ENCODE peak calls at places on chromosomes 6 and 20, in seven cellular contexts. D is SK-N-SH, Y is OCI-LY7, B is PC-9, Z is IMR-90, X is fibroblast of lung, J is Karpas-422. H is an unnamed sample.
A peak's percentile ranks its signal among the peaks of the same experiment; 100 is the strongest.

GRCh38 chr6:132247381-132248159 is 153.7 kb downstream of the MOXD1 start:
- DNase-seq in Z (peak; percentile 78), D (no peak), B (peak; percentile 27), J (no peak), Y (no peak), X (peak; percentile 37), H (no peak)

GRCh38 chr6:14865609-14866100 is 380.2 kb upstream of the JARID2 start:
- DNase-seq in Z (peak; percentile 49), X (peak; percentile 50), J (no peak), Y (peak; percentile 66), B (no peak), D (no peak), H (no peak)

GRCh38 chr20:63402860-63403220 is 41.7 kb upstream of the CHRNA4 start:
- DNase-seq in Y (no peak), B (no peak), J (no peak), X (no peak), Z (no peak), D (peak; percentile 75), H (no peak)

GRCh38 chr6:23414204-23414501 is 711.9 kb upstream of the NRSN1 start:
- DNase-seq in Y (no peak), B (no peak), D (peak; percentile 26), X (peak; percentile 70), Z (peak; percentile 92), J (no peak), H (peak; percentile 17)

GRCh38 chr6:109411034-109411433 is 28.8 kb upstream of the CD164 start:
- DNase-seq in X (no peak), Z (no peak), Y (no peak), J (no peak), D (no peak), B (no peak), H (no peak)

GRCh38 chr20:52224920-52225319 is 33.3 kb upstream of the ZFP64 start:
- DNase-seq in J (no peak), X (no peak), D (no peak), B (no peak), Z (no peak), Y (no peak), H (no peak)

GRCh38 chr6:123648020-123648580 is 11.3 kb upstream of the TRDN start:
- DNase-seq in X (no peak), D (no peak), J (no peak), B (no peak), Z (no peak), Y (no peak), H (no peak)

GRCh38 chr20:63553933-63554290 is at the start of gene FNDC11:
- DNase-seq in Y (peak; percentile 44), X (no peak), Z (no peak), D (peak; percentile 88), B (no peak), J (peak; percentile 73), H (peak; percentile 81)

GRCh38 chr6:41502607-41503434 is 43.4 kb upstream of the FOXP4 start:
- DNase-seq in Y (no peak), X (no peak), J (no peak), Z (no peak), B (no peak), D (no peak), H (peak; percentile 87)

GRCh38 chr6:37283786-37284185 is 25.8 kb upstream of the TMEM217 start:
- DNase-seq in Y (no peak), B (no peak), J (no peak), D (no peak), X (no peak), Z (no peak), H (no peak)

GRCh38 chr6:98924647-98925046 is 23.1 kb downstream of the FBXL4 start:
- DNase-seq in Z (no peak), B (no peak), X (no peak), D (no peak), Y (no peak), J (no peak), H (no peak)

GRCh38 chr6:137589067-137589848 is 95.1 kb upstream of the OLIG3 start:
- DNase-seq in X (peak; percentile 36), D (peak; percentile 29), Y (peak; percentile 81), B (peak; percentile 92), Z (peak; percentile 50), J (peak; percentile 95), H (peak; percentile 95)

GRCh38 chr6:125952764-125953501 is 3.6 kb upstream of the HINT3 start:
- DNase-seq in J (peak; percentile 76), Z (peak; percentile 53), D (peak; percentile 32), X (no peak), B (peak; percentile 35), Y (peak; percentile 18), H (peak; percentile 54)

GRCh38 chr6:124234806-124235205 is 431.1 kb downstream of the NKAIN2 start:
- DNase-seq in X (no peak), Y (no peak), J (no peak), B (no peak), Z (no peak), D (no peak), H (no peak)

GRCh38 chr20:59010321-59010994 is 3.4 kb upstream of the CTSZ start:
- DNase-seq in Y (peak; percentile 34), X (no peak), D (no peak), B (peak; percentile 83), Z (no peak), J (no peak), H (no peak)

GRCh38 chr6:136614994-136615393 is 64.8 kb upstream of the MAP7 start:
- DNase-seq in Y (no peak), Z (no peak), D (peak; percentile 37), J (no peak), B (no peak), X (no peak), H (no peak)

GRCh38 chr20:35602851-35603495 is 12.7 kb upstream of the SPAG4 start:
- DNase-seq in D (no peak), Z (no peak), J (no peak), Y (no peak), X (no peak), B (no peak), H (no peak)

GRCh38 chr6:107622269-107622668 is 132.4 kb downstream of the SOBP start:
- DNase-seq in B (no peak), J (no peak), Y (no peak), D (no peak), X (no peak), Z (no peak), H (no peak)

GRCh38 chr6:5260111-5260620 is 584 bp downstream of the LYRM4 start:
- DNase-seq in Y (peak; percentile 80), X (peak; percentile 48), Z (peak; percentile 39), J (peak; percentile 92), B (peak; percentile 66), D (no peak), H (peak; percentile 89)

GRCh38 chr6:41209547-41209951 is 8.6 kb upstream of the TREML2 start:
- DNase-seq in B (no peak), Z (no peak), D (no peak), Y (no peak), J (no peak), X (no peak), H (no peak)

GRCh38 chr20:4937422-4938319 is 63.6 kb downstream of the SLC23A2 start:
- DNase-seq in Y (no peak), B (no peak), Z (peak; percentile 59), X (peak; percentile 60), J (no peak), D (no peak), H (peak; percentile 16)

DNA sequence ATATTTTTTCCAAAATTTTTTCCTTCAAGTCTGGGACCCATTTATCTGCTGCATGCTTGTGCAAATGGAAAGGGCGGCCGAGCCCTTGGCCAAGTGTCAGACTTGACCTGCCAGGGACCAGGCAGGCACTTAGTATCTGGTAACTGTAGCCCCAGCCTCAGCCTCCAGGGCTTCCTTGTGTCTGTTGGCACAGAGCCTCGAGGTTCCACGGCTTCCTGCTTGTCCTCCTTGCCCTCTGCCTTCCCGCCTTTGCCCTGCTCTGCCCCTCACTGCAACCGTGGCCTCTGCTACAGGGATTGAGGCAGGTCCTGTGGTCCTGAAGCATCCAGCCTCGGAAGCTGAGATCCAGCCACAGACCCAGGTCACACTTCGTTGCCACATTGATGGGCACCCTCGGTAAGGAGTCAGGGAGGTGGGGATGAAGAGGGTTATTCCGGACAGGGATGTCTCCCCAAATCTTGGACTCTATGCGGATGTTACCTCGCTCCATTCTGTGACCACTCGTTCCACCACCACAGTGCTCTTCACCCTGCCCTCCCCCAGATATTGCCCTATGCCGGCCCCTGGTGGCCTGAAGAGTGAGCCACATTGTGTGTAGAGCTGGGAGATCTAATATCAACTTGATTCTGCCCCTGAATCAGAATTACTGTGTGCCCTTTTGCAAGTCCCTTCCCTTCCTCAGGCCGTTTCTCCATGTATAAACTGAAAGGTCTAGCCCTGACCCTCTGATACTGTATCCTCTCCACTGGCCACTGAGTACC is 41.5 kb upstream of the SRF start:
- DNase-seq in X (peak; percentile 55), B (no peak), Y (peak; percentile 41), Z (peak; percentile 35), J (peak; percentile 88), D (peak; percentile 84), H (peak; percentile 79)
- H4K20me1 ChIP-seq in X (no peaks in the 10 kb centered on the region), B (no peaks in the 10 kb centered on the region), Y (no peaks in the 10 kb centered on the region), Z (peaks cover 49% of the 10 kb centered on the region), J (no peaks in the 10 kb centered on the region), D (no peaks in the 10 kb centered on the region), H (no peaks in the 10 kb centered on the region)

GRCh38 chr6:83846291-83846690 is 6.9 kb upstream of the RIPPLY2 start:
- DNase-seq in J (no peak), Z (no peak), Y (no peak), X (no peak), D (no peak), B (no peak), H (no peak)
- H4K20me1 ChIP-seq in J (no peaks in the 10 kb centered on the region), Z (no peaks in the 10 kb centered on the region), Y (no peaks in the 10 kb centered on the region), X (no peaks in the 10 kb centered on the region), D (no peaks in the 10 kb centered on the region), B (no peaks in the 10 kb centered on the region), H (no peaks in the 10 kb centered on the region)

DNA sequence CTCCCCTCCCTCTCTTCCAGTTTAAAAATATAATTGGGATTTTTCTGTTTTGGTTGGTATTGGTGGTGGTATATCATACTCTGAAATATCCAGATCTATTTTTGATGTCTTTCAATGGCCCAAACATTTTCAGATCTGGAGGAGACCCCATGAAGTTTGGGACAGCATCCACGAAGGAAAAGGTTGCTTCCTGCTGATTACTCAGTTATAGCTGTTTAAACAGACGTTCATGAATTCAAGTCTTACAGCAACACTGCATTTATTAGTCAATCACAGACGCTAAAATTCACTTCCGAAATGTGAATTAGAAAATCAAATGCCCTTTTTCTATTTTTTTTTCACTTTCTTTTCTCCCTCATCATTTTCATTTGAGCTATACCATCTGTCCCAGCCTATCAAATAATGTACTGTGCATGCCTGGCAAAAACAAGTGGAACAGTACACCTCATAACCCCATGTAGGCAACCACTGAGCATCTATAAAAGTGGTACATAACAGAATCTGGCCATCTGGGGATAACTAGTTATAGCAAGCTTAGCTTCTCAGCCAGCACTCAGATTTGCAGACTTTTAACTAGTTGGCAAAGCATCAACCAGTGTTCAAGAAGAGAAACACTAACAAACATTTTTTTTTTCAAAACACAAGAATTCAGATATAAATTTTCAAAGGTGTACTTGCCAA is 124.5 kb downstream of the HIVEP2 start:
- DNase-seq in X (peak; percentile 29), Z (no peak), D (no peak), B (no peak), J (no peak), Y (no peak), H (no peak)
- H4K20me1 ChIP-seq in X (no peaks in the 10 kb centered on the region), Z (no peaks in the 10 kb centered on the region), D (no peaks in the 10 kb centered on the region), B (no peaks in the 10 kb centered on the region), J (no peaks in the 10 kb centered on the region), Y (no peaks in the 10 kb centered on the region), H (peaks cover 2% of the 10 kb centered on the region)

GRCh38 chr6:21331221-21331620 is 262.3 kb upstream of the SOX4 start:
- DNase-seq in Y (no peak), X (peak; percentile 8), B (no peak), D (no peak), Z (no peak), J (no peak), H (no peak)
- H4K20me1 ChIP-seq in Y (no peaks in the 10 kb centered on the region), X (no peaks in the 10 kb centered on the region), B (no peaks in the 10 kb centered on the region), D (no peaks in the 10 kb centered on the region), Z (no peaks in the 10 kb centered on the region), J (no peaks in the 10 kb centered on the region), H (no peaks in the 10 kb centered on the region)

GRCh38 chr20:25253606-25254275 is 5.9 kb downstream of the PYGB start:
- DNase-seq in J (no peak), D (peak; percentile 16), Z (no peak), Y (no peak), X (peak; percentile 45), B (no peak), H (no peak)
- H4K20me1 ChIP-seq in J (peaks cover 87% of the 10 kb centered on the region), D (peaks cover 92% of the 10 kb centered on the region), Z (peaks cover 90% of the 10 kb centered on the region), Y (peaks cover 12% of the 10 kb centered on the region), X (peaks cover 2% of the 10 kb centered on the region), B (peaks cover 75% of the 10 kb centered on the region), H (peaks cover 41% of the 10 kb centered on the region)

H was measured in GM23338.